ENCODE peak calls at places on chromosomes 13 and 19, in seven cellular contexts. One of them, this sample, is unnamed.

GRCh38 chr13:71864094-71864980 is 2.7 kb downstream of the DACH1 start:
- DNase-seq in cardiac muscle cell: peak; percentile 42
- DNase-seq in endodermal cell: no peak
- DNase-seq in endothelial cell of umbilical vein: peak; percentile 75
- DNase-seq in PC-3: no peak
- DNase-seq in A549: no peak
- DNase-seq in tibial artery: peak; percentile 24
- DNase-seq in this sample: no peak

GRCh38 chr19:56117376-56117884 is 3.7 kb downstream of the ZNF787 start:
- DNase-seq in cardiac muscle cell: no peak
- DNase-seq in endodermal cell: no peak
- DNase-seq in endothelial cell of umbilical vein: no peak
- DNase-seq in PC-3: no peak
- DNase-seq in A549: no peak
- DNase-seq in tibial artery: no peak
- DNase-seq in this sample: no peak

GRCh38 chr13:79936368-79937136 is 404.4 kb downstream of the SPRY2 start:
- DNase-seq in cardiac muscle cell: no peak
- DNase-seq in endodermal cell: no peak
- DNase-seq in endothelial cell of umbilical vein: peak; percentile 100
- DNase-seq in PC-3: peak; percentile 95
- DNase-seq in A549: peak; percentile 95
- DNase-seq in tibial artery: peak; percentile 28
- DNase-seq in this sample: peak; percentile 68

GRCh38 chr19:18610556-18611326 is 1.9 kb upstream of the TMEM59L start:
- DNase-seq in cardiac muscle cell: no peak
- DNase-seq in endodermal cell: peak; percentile 81
- DNase-seq in endothelial cell of umbilical vein: no peak
- DNase-seq in PC-3: no peak
- DNase-seq in A549: no peak
- DNase-seq in tibial artery: no peak
- DNase-seq in this sample: no peak

GRCh38 chr13:20408181-20408580 is 117.5 kb downstream of the CRYL1 start:
- DNase-seq in cardiac muscle cell: no peak
- DNase-seq in endodermal cell: no peak
- DNase-seq in endothelial cell of umbilical vein: no peak
- DNase-seq in PC-3: no peak
- DNase-seq in A549: no peak
- DNase-seq in tibial artery: no peak
- DNase-seq in this sample: no peak

GRCh38 chr13:41864658-41865057 is 96.3 kb downstream of the VWA8 start:
- DNase-seq in cardiac muscle cell: no peak
- DNase-seq in endodermal cell: no peak
- DNase-seq in endothelial cell of umbilical vein: no peak
- DNase-seq in PC-3: no peak
- DNase-seq in A549: no peak
- DNase-seq in tibial artery: no peak
- DNase-seq in this sample: no peak

GRCh38 chr13:36193151-36193855 is 21.1 kb downstream of the SOHLH2 start:
- DNase-seq in cardiac muscle cell: no peak
- DNase-seq in endodermal cell: no peak
- DNase-seq in endothelial cell of umbilical vein: no peak
- DNase-seq in PC-3: peak; percentile 63
- DNase-seq in A549: no peak
- DNase-seq in tibial artery: no peak
- DNase-seq in this sample: no peak

GRCh38 chr13:112102243-112102642 is 35.3 kb downstream of the SOX1 start:
- DNase-seq in cardiac muscle cell: peak; percentile 57
- DNase-seq in endodermal cell: no peak
- DNase-seq in endothelial cell of umbilical vein: no peak
- DNase-seq in PC-3: peak; percentile 6
- DNase-seq in A549: no peak
- DNase-seq in tibial artery: no peak
- DNase-seq in this sample: no peak

GRCh38 chr13:29457299-29457698 is 138.2 kb downstream of the SLC7A1 start:
- DNase-seq in cardiac muscle cell: no peak
- DNase-seq in endodermal cell: no peak
- DNase-seq in endothelial cell of umbilical vein: peak; percentile 47
- DNase-seq in PC-3: peak; percentile 85
- DNase-seq in A549: peak; percentile 13
- DNase-seq in tibial artery: no peak
- DNase-seq in this sample: no peak

GRCh38 chr13:36332986-36333385 is 13.2 kb downstream of the SPART start:
- DNase-seq in cardiac muscle cell: no peak
- DNase-seq in endodermal cell: no peak
- DNase-seq in endothelial cell of umbilical vein: peak; percentile 65
- DNase-seq in PC-3: peak; percentile 33
- DNase-seq in A549: no peak
- DNase-seq in tibial artery: no peak
- DNase-seq in this sample: no peak

GRCh38 chr19:40521276-40521675 is 54.5 kb downstream of the SPTBN4 start:
- DNase-seq in cardiac muscle cell: no peak
- DNase-seq in endodermal cell: no peak
- DNase-seq in endothelial cell of umbilical vein: no peak
- DNase-seq in PC-3: peak; percentile 23
- DNase-seq in A549: peak; percentile 83
- DNase-seq in tibial artery: no peak
- DNase-seq in this sample: no peak

GRCh38 chr13:74576504-74576903 is 442.3 kb upstream of the KLF12 start:
- DNase-seq in cardiac muscle cell: no peak
- DNase-seq in endodermal cell: no peak
- DNase-seq in endothelial cell of umbilical vein: no peak
- DNase-seq in PC-3: no peak
- DNase-seq in A549: no peak
- DNase-seq in tibial artery: no peak
- DNase-seq in this sample: no peak

GRCh38 chr13:74765955-74766354 is 631.8 kb upstream of the KLF12 start:
- DNase-seq in cardiac muscle cell: no peak
- DNase-seq in endodermal cell: no peak
- DNase-seq in endothelial cell of umbilical vein: no peak
- DNase-seq in PC-3: no peak
- DNase-seq in A549: no peak
- DNase-seq in tibial artery: no peak
- DNase-seq in this sample: no peak

GRCh38 chr13:28636677-28637317 is 22.1 kb upstream of the POMP start:
- DNase-seq in cardiac muscle cell: peak; percentile 75
- DNase-seq in endodermal cell: peak; percentile 87
- DNase-seq in endothelial cell of umbilical vein: peak; percentile 85
- DNase-seq in PC-3: peak; percentile 75
- DNase-seq in A549: peak; percentile 63
- DNase-seq in tibial artery: peak; percentile 33
- DNase-seq in this sample: peak; percentile 56

DNA sequence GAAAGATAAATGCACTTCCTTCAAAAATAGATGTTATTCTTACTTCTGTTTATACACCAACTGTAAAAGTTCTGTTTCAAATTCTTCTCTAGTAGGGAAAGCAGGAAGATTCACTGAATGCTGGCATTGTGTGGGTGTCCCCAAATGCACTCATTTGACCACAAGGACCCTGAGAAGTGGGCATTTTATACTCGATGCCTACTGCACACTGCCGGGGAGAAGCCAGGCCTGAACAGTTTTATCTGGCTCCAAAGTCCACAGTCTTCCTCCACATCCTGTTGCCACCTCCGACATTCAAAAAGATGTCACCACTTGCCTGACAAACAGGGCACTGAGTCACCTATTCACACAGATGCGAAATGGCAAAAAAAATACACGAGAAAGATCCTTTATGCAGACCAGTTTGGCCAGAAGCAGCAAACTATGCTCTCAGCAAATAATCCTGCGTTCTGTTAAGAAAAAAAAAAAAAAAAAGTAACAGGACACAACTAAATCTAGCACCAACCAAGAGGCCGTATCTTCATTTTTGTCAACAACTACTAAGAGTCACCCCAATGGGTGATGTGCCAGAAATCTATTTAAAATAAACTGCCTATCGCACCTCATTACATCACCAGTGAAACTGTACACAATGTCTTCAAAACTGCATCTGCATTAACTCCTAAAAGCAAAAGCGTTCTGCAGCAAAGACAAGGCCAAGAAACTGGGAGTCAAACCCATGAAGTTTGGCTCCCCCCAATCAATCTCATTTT is 6.2 kb downstream of the ZC3H4 start:
- DNase-seq in cardiac muscle cell: no peak
- DNase-seq in endodermal cell: no peak
- DNase-seq in endothelial cell of umbilical vein: peak; percentile 57
- DNase-seq in PC-3: peak; percentile 78
- DNase-seq in A549: no peak
- DNase-seq in tibial artery: no peak
- DNase-seq in this sample: no peak
- H3K27ac ChIP-seq in cardiac muscle cell: peak overlapping the region; percentile 64
- H3K27ac ChIP-seq in endodermal cell: no peak overlapping the region
- H3K27ac ChIP-seq in endothelial cell of umbilical vein: peak overlapping the region; percentile 26
- H3K27ac ChIP-seq in PC-3: peak overlapping the region; percentile 99
- H3K27ac ChIP-seq in A549: peak overlapping the region; percentile 45
- H3K27ac ChIP-seq in tibial artery: peak overlapping the region; percentile 99
- H3K27ac ChIP-seq in this sample: peak overlapping the region; percentile 100

DNA sequence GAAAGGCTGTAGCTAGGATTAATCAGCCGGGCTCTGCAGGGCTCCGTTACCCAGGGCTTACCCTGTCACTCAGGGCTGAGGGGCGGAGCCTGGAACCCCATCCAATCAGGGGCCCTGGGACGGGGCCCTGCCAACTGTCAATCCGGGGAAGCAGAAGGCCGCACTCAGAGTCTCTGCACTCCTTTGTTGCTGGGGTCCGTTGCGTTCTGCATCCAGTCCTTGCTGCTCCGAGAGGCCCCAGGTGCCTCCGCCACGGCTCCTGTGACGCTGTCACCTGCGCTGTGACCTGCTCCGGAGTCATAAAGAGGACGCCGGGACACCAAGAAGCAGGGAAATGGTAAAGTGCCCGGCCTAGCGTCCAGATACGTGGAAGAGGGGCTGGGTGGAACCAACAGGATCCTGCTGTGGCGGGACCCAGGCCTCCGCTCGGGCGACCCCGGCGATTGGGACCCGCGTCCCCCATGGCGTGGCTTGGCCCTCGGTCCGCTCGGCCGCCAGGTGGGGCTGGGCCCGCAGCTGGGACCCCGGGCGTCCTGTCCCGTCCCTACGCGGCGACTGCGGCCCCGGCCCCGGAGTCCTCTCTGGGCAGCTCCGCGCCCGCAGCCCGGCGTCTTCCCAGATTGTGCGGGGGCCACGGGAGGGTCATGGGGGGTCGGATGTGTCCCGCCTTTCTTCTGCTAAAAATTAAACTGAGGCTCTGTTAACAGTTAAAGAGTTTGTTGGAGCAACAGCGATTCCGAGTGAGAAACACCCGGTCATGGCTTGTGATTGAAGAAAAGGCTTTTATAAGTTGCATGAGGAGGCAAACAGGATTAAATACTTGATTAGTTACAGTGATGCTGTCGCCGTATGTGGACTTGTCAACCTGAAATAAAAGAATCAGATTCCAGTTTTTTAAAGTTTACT is at the start of gene ZNF491:
- DNase-seq in cardiac muscle cell: peak; percentile 96
- DNase-seq in endodermal cell: peak; percentile 98
- DNase-seq in endothelial cell of umbilical vein: peak; percentile 83
- DNase-seq in PC-3: peak; percentile 90
- DNase-seq in A549: no peak
- DNase-seq in tibial artery: peak; percentile 95
- DNase-seq in this sample: peak; percentile 88
- TF ChIP-seq CTCF in cardiac muscle cell: peak; percentile 17
- TF ChIP-seq CTCF in endodermal cell: peak; percentile 79
- TF ChIP-seq CTCF in endothelial cell of umbilical vein: peak; percentile 21
- TF ChIP-seq CTCF in PC-3: peak; percentile 57
- TF ChIP-seq CTCF in A549: no peak
- TF ChIP-seq CTCF in tibial artery: no peak
- TF ChIP-seq CTCF in this sample: peak; percentile 47

GRCh38 chr13:105979586-105979985 is 555.9 kb downstream of the EFNB2 start:
- DNase-seq in cardiac muscle cell: peak; percentile 70
- DNase-seq in endodermal cell: no peak
- DNase-seq in endothelial cell of umbilical vein: no peak
- DNase-seq in PC-3: peak; percentile 59
- DNase-seq in A549: peak; percentile 17
- DNase-seq in tibial artery: no peak
- DNase-seq in this sample: no peak
- H3K4me3 ChIP-seq in cardiac muscle cell: no peak overlapping the region
- H3K4me3 ChIP-seq in endodermal cell: no peak overlapping the region
- H3K4me3 ChIP-seq in endothelial cell of umbilical vein: no peak overlapping the region
- H3K4me3 ChIP-seq in PC-3: peak overlapping the region; percentile 53
- H3K4me3 ChIP-seq in A549: no peak overlapping the region
- H3K4me3 ChIP-seq in tibial artery: no peak overlapping the region
- H3K4me3 ChIP-seq in this sample: no peak overlapping the region

GRCh38 chr13:110548891-110549794 is 12.4 kb downstream of the RAB20 start:
- DNase-seq in cardiac muscle cell: no peak
- DNase-seq in endodermal cell: no peak
- DNase-seq in endothelial cell of umbilical vein: no peak
- DNase-seq in PC-3: no peak
- DNase-seq in A549: no peak
- DNase-seq in tibial artery: no peak
- DNase-seq in this sample: no peak
- H3K27ac ChIP-seq in cardiac muscle cell: peak overlapping the region; percentile 47
- H3K27ac ChIP-seq in endodermal cell: no peak overlapping the region
- H3K27ac ChIP-seq in endothelial cell of umbilical vein: no peak overlapping the region
- H3K27ac ChIP-seq in PC-3: no peak overlapping the region
- H3K27ac ChIP-seq in A549: no peak overlapping the region
- H3K27ac ChIP-seq in tibial artery: no peak overlapping the region
- H3K27ac ChIP-seq in this sample: no peak overlapping the region

DNA sequence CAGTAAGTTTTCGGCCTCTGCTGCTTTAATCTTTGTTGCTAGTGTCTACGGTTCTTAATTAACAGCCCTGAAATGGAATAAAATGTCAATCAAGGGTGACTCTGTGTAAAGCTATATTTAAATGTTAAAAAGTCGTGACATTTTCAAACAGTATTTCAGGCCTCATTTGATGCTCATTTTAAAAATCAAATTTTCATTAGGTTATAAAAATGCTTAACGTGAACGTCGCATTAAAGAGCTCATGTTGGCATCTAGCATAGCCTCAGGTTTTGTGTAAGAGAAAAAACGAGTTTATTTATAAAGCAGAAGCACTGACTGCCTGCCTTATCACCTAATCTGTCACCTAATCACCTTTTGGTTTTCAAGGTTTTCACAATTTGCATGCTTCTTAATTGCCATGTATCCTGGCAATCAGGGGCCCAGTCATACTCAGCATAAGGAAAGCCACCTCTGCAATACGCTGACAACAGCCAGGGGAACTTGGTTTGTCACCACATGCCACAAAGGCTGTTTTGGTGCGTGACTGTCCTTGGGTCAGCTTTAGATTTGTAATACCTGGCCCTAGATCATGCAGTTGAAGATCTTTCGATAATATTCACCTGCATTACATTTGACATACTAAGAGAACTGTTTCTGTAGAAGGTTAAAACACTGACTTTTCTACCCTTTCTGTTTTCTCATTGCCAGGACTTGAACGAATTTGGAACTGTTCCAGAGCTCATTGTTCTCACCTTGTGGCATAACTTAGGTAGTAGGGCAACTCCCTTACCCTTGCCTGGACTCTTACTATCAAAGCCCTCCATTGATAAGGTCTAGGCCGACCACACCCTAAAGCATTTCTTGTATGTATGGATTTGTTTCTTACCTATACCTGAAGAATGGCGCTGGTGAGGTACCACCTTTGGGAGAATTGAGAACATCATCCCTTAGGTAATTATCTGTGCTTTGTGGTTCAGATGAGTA is 112.5 kb downstream of the TEX26 start:
- DNase-seq in cardiac muscle cell: no peak
- DNase-seq in endodermal cell: peak; percentile 53
- DNase-seq in endothelial cell of umbilical vein: peak; percentile 7
- DNase-seq in PC-3: peak; percentile 18
- DNase-seq in A549: no peak
- DNase-seq in tibial artery: no peak
- DNase-seq in this sample: no peak
- TF ChIP-seq CTCF in cardiac muscle cell: no peak
- TF ChIP-seq CTCF in endodermal cell: no peak
- TF ChIP-seq CTCF in endothelial cell of umbilical vein: no peak
- TF ChIP-seq CTCF in PC-3: peak; percentile 12
- TF ChIP-seq CTCF in A549: no peak
- TF ChIP-seq CTCF in tibial artery: no peak
- TF ChIP-seq CTCF in this sample: no peak

GRCh38 chr19:47020132-47020805 is 632 bp downstream of the NPAS1 start:
- DNase-seq in cardiac muscle cell: peak; percentile 40
- DNase-seq in endodermal cell: peak; percentile 62
- DNase-seq in endothelial cell of umbilical vein: no peak
- DNase-seq in PC-3: no peak
- DNase-seq in A549: no peak
- DNase-seq in tibial artery: no peak
- DNase-seq in this sample: no peak
- H3K4me3 ChIP-seq in cardiac muscle cell: peak overlapping the region; percentile 39
- H3K4me3 ChIP-seq in endodermal cell: no peak overlapping the region
- H3K4me3 ChIP-seq in endothelial cell of umbilical vein: no peak overlapping the region
- H3K4me3 ChIP-seq in PC-3: peak overlapping the region; percentile 27
- H3K4me3 ChIP-seq in A549: peak overlapping the region; percentile 50
- H3K4me3 ChIP-seq in tibial artery: peak overlapping the region; percentile 43
- H3K4me3 ChIP-seq in this sample: peak overlapping the region; percentile 44